ENCODE peak calls at places on chromosome 13, in four cellular contexts. K, N, P and F are unnamed samples.

GRCh38 chr13:29239653-29240525 is 355.6 kb downstream of the SLC7A1 start:
- DNase-seq in N (no peak), K (no peak), P (no peak), F (no peak)

GRCh38 chr13:75359266-75359665 is 122.7 kb downstream of the TBC1D4 start:
- DNase-seq in P (peak; percentile 92), N (no peak), K (peak; percentile 76), F (peak; percentile 86)

GRCh38 chr13:44232729-44233128 is 140.9 kb upstream of the SERP2 start:
- DNase-seq in P (no peak), N (no peak), K (no peak), F (no peak)

GRCh38 chr13:73223372-73223781 is 164.6 kb downstream of the KLF5 start:
- DNase-seq in N (no peak), P (no peak), K (no peak), F (no peak)

GRCh38 chr13:102147353-102147752 is 254.5 kb downstream of the FGF14 start:
- DNase-seq in P (no peak), K (no peak), N (no peak), F (no peak)

GRCh38 chr13:28671393-28671792 is 12.5 kb downstream of the POMP start:
- DNase-seq in P (no peak), N (no peak), K (no peak), F (no peak)

GRCh38 chr13:92804346-92804745 is 422.3 kb upstream of the GPC6 start:
- DNase-seq in N (no peak), K (no peak), P (peak; percentile 76), F (peak; percentile 28)

GRCh38 chr13:95207769-95208366 is 93.4 kb downstream of the ABCC4 start:
- DNase-seq in N (no peak), P (no peak), K (no peak), F (no peak)

GRCh38 chr13:59570204-59570603 is 593.5 kb downstream of the DIAPH3 start:
- DNase-seq in P (no peak), K (no peak), N (no peak), F (no peak)

GRCh38 chr13:106490177-106490576 is 45.3 kb downstream of the EFNB2 start:
- DNase-seq in K (no peak), P (no peak), N (no peak), F (no peak)
- H3K4me3 ChIP-seq in K (no peak overlapping the region), P (no peak overlapping the region), N (no peak overlapping the region), F (no peak overlapping the region)

DNA sequence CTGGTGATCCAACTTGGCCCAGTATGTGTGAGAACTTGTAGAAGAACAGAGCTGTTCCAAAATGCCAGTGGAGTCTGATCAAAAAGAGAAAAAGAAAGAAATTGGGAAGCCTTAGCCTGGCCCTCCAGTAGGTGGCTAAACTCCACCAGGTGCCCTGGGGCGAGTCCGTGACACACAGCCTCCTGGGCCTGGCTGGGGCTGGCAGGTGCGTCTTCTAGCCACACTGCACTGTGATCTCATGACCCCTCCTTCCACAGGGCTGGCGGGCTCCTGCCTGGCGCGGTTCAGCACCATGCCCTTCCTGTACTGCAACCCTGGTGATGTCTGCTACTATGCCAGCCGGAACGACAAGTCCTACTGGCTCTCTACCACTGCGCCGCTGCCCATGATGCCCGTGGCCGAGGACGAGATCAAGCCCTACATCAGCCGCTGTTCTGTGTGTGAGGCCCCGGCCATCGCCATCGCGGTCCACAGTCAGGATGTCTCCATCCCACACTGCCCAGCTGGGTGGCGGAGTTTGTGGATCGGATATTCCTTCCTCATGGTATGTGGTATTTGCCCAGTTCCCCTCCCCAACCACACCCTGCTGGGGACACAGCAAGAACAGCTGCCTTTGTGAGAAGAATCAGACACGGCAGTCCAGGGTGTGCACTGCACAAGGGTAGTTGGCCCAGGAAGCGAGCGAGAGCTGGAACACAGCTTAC is 53.7 kb downstream of the RAB20 start:
- DNase-seq in P (no peak), N (peak; percentile 93), K (no peak), F (no peak)
- TF ChIP-seq CTCF in P (no peak), N (peak; percentile 46), K (peak; percentile 40), F (peak; percentile 7)

DNA sequence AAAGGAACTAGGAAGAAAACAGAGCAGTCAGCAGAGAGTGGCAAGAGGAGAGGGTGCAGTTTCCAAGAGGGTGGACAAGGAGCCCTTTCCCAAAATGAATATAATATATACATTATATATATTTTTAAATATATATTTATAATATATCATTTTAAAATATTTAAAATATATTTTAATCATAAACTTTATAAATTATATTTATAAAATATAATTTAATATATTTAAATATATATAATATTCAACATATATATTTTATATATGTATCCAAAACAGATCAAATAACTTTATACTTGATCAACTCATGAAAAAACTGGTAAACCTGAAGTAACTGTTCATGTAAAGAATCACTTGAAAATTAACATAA is 328.6 kb downstream of the MYO16 start:
- DNase-seq in N (no peak), P (no peak), K (no peak), F (no peak)
- H3K4me3 ChIP-seq in N (no peak overlapping the region), P (no peak overlapping the region), K (no peak overlapping the region), F (no peak overlapping the region)

DNA sequence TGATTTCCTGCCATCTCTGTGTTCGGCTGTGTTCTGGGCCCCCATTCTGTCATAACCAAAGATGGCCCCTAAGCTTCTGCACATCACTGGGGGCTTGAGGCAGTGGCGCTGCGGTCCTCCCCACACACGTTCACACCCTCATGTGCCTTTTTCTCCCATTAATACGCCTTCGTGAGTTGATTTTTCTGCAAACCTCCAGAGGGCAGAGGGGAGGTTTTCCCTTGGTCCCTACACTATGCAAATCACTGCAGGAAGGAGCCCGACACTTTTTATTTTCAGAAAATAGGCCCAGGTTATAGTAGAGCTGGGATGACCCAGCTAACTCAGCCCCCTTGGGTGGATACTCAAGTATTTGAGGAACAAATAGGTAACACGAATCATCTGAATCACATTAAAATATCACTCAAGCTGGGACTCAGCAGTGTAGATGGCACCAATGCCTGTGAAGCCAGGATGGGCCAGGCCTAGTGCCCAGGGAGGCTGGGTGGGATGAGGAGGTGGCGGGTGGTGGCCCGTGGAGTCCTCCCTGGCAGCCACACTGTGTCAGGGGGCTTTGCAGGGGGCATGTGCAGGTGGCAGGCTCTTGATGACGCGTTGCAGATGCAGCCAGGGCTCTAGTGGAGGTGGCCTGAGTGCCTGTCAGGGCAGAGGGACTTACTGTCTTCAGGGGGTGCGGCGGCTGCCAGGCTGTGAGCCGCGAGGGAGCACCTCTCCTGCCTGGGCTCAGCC is 234.3 kb downstream of the TEX29 start:
- DNase-seq in N (no peak), P (no peak), K (no peak), F (no peak)
- TF ChIP-seq CTCF in N (no peak), P (no peak), K (no peak), F (no peak)

DNA sequence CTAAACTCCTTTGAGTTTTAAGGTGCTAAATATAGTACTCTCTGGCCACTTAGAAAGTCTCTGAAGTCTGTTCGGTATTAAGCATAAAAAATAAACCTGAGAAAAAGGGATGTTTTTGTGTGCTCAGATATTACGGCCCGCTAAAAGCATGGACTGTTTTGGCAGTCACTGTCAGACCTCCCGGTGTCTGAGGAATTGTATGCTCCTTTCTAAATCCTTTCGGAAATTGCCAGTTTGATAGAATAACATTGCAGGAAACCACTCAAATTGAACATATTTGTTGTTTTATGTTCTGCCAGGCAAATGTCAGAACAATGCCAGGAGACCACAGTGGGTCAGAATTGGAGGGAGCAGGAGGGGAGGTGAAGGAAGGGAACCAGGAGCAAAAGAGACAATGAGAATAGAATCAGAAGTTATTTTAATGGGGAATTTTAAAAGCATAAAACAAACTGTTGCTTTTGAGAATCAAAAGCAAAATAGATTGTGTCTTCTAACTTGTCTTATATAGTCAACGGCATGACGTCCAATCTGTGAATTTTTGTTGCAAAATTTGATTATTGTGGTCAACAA is 257.3 kb downstream of the SPRY2 start:
- DNase-seq in N (no peak), K (no peak), P (peak; percentile 59), F (peak; percentile 70)
- H3K4me3 ChIP-seq in N (no peak overlapping the region), K (peak overlapping the region; percentile 27), P (peak overlapping the region; percentile 21), F (peak overlapping the region; percentile 29)

GRCh38 chr13:106349080-106349841 is 186.2 kb downstream of the EFNB2 start:
- DNase-seq in N (no peak), P (no peak), K (no peak), F (no peak)

GRCh38 chr13:106344318-106344717 is 191.1 kb downstream of the EFNB2 start:
- DNase-seq in K (no peak), P (no peak), N (no peak), F (no peak)

GRCh38 chr13:106350208-106350607 is 185.3 kb downstream of the EFNB2 start:
- DNase-seq in K (no peak), P (no peak), N (no peak), F (no peak)

GRCh38 chr13:106343831-106344230 is 191.6 kb downstream of the EFNB2 start:
- DNase-seq in P (no peak), N (no peak), K (no peak), F (no peak)

DNA sequence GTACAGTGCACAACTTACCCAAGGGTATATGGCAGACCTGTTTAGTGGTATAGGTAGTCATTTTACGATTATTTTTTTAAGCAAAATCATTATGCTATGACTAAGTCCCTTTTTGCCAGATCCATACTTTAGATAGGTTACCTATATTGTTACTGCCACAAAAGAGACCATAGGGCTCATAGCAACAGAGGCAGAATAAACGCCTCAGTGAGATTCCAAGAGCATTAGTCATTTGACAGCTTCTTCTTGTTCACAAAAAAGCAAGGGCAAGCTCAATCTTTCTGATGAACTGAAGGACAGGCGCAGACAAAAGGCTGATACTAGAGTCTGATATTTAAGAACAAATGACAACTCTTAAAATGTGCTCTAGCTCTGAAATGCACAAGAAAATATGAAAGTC is 187.4 kb downstream of the EFNB2 start:
- DNase-seq in N (no peak), P (peak; percentile 37), K (no peak), F (peak; percentile 59)
- TF ChIP-seq CTCF in N (no peak), P (no peak), K (no peak), F (no peak)

GRCh38 chr13:85040176-85040660 is 759.0 kb downstream of the SLITRK6 start:
- DNase-seq in P (no peak), K (no peak), N (no peak), F (no peak)
- H3K4me3 ChIP-seq in P (no peak overlapping the region), K (no peak overlapping the region), N (no peak overlapping the region), F (no peak overlapping the region)

DNA sequence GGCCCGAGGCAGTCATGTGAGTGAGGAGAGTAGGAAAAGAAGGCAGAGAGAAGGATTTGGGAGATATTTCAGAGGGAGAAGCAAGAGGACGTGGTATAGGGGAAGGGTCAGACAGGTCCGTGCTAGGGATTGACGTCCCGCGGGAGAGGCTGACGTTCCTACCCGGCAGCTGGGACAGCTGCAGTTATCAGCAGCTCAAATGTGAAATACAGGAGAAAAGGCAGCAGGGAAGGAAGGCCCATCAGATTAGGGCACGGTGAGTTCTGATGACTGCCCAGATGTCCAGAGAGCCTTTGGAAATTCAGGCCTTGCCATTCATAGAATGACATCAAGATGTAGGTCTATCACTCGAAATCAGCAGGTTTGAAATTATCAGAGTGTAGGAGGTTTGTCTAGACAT is 88.4 kb downstream of the IRS2 start:
- DNase-seq in K (no peak), P (no peak), N (no peak), F (peak; percentile 28)
- TF ChIP-seq CTCF in K (no peak), P (no peak), N (no peak), F (no peak)